ENCODE peak calls at places on chromosomes 1 and 21, in four cellular contexts. One of them, this sample, is unnamed.

GRCh38 chr21:37319551-37319950 is 47.0 kb upstream of the DYRK1A start:
- DNase-seq in tibial nerve: no peak
- DNase-seq in heart left ventricle: no peak
- DNase-seq in spleen: no peak
- DNase-seq in this sample: no peak

GRCh38 chr1:26998319-26999300 is 5.1 kb downstream of the TRNP1 start:
- DNase-seq in tibial nerve: no peak
- DNase-seq in heart left ventricle: no peak
- DNase-seq in spleen: no peak
- DNase-seq in this sample: no peak

GRCh38 chr1:244599937-244600350 is 53.0 kb upstream of the DESI2 start:
- DNase-seq in tibial nerve: no peak
- DNase-seq in heart left ventricle: no peak
- DNase-seq in spleen: no peak
- DNase-seq in this sample: no peak

GRCh38 chr21:44929799-44930542 is 9.3 kb upstream of the ITGB2 start:
- DNase-seq in tibial nerve: no peak
- DNase-seq in heart left ventricle: no peak
- DNase-seq in spleen: peak
- DNase-seq in this sample: no peak

GRCh38 chr1:238187575-238187949 is 296.8 kb upstream of the ZP4 start:
- DNase-seq in tibial nerve: no peak
- DNase-seq in heart left ventricle: no peak
- DNase-seq in spleen: no peak
- DNase-seq in this sample: no peak

GRCh38 chr1:116426401-116426800 is 53.4 kb downstream of the ATP1A1 start:
- DNase-seq in tibial nerve: no peak
- DNase-seq in heart left ventricle: no peak
- DNase-seq in spleen: no peak
- DNase-seq in this sample: no peak

GRCh38 chr1:183497218-183497617 is 24.9 kb downstream of the SMG7 start:
- DNase-seq in tibial nerve: no peak
- DNase-seq in heart left ventricle: no peak
- DNase-seq in spleen: no peak
- DNase-seq in this sample: no peak

GRCh38 chr1:246198141-246198820 is 308.8 kb downstream of the SMYD3 start:
- DNase-seq in tibial nerve: no peak
- DNase-seq in heart left ventricle: no peak
- DNase-seq in spleen: no peak
- DNase-seq in this sample: no peak

GRCh38 chr1:2543543-2544092 is 12.6 kb upstream of the TNFRSF14 start:
- DNase-seq in tibial nerve: no peak
- DNase-seq in heart left ventricle: no peak
- DNase-seq in spleen: no peak
- DNase-seq in this sample: no peak

GRCh38 chr1:207205613-207206009 is 101.6 kb downstream of the C4BPA start:
- DNase-seq in tibial nerve: no peak
- DNase-seq in heart left ventricle: no peak
- DNase-seq in spleen: no peak
- DNase-seq in this sample: no peak

GRCh38 chr1:186102559-186103148 is 272.4 kb downstream of the TPR start:
- DNase-seq in tibial nerve: no peak
- DNase-seq in heart left ventricle: peak
- DNase-seq in spleen: no peak
- DNase-seq in this sample: no peak

GRCh38 chr21:41141031-41141457 is 26.9 kb upstream of the BACE2 start:
- DNase-seq in tibial nerve: no peak
- DNase-seq in heart left ventricle: no peak
- DNase-seq in spleen: no peak
- DNase-seq in this sample: no peak

GRCh38 chr1:234655328-234656069 is 45.5 kb upstream of the IRF2BP2 start:
- DNase-seq in tibial nerve: no peak
- DNase-seq in heart left ventricle: no peak
- DNase-seq in spleen: no peak
- DNase-seq in this sample: no peak

GRCh38 chr1:224377676-224378006 is 21.0 kb downstream of the CNIH4 start:
- DNase-seq in tibial nerve: no peak
- DNase-seq in heart left ventricle: no peak
- DNase-seq in spleen: no peak
- DNase-seq in this sample: no peak

GRCh38 chr1:22709227-22709626 is 1.4 kb upstream of the EPHB2 start:
- DNase-seq in tibial nerve: no peak
- DNase-seq in heart left ventricle: no peak
- DNase-seq in spleen: peak
- DNase-seq in this sample: no peak

GRCh38 chr1:221217029-221217428 is 337.8 kb downstream of the HLX start:
- DNase-seq in tibial nerve: no peak
- DNase-seq in heart left ventricle: peak
- DNase-seq in spleen: no peak
- DNase-seq in this sample: no peak

GRCh38 chr1:112954059-112954458 is 1.9 kb downstream of the SLC16A1 start:
- DNase-seq in tibial nerve: no peak
- DNase-seq in heart left ventricle: no peak
- DNase-seq in spleen: no peak
- DNase-seq in this sample: no peak

GRCh38 chr1:63903947-63904346 is 130.1 kb downstream of the ROR1 start:
- DNase-seq in tibial nerve: no peak
- DNase-seq in heart left ventricle: no peak
- DNase-seq in spleen: no peak
- DNase-seq in this sample: no peak

GRCh38 chr1:219416598-219417238 is 196.2 kb downstream of the ZC3H11B start:
- DNase-seq in tibial nerve: peak
- DNase-seq in heart left ventricle: peak
- DNase-seq in spleen: no peak
- DNase-seq in this sample: peak

GRCh38 chr21:28336299-28336698 is 656.4 kb downstream of the LTN1 start:
- DNase-seq in tibial nerve: no peak
- DNase-seq in heart left ventricle: no peak
- DNase-seq in spleen: no peak
- DNase-seq in this sample: no peak

GRCh38 chr1:29267341-29268070 is 31.2 kb downstream of the PTPRU start:
- DNase-seq in tibial nerve: no peak
- DNase-seq in heart left ventricle: no peak
- DNase-seq in spleen: peak
- DNase-seq in this sample: peak

GRCh38 chr1:41713557-41714327 is 205.0 kb downstream of the HIVEP3 start:
- DNase-seq in tibial nerve: no peak
- DNase-seq in heart left ventricle: no peak
- DNase-seq in spleen: no peak
- DNase-seq in this sample: no peak

GRCh38 chr1:212286437-212287131 is 1.4 kb downstream of the PPP2R5A start:
- DNase-seq in tibial nerve: peak
- DNase-seq in heart left ventricle: no peak
- DNase-seq in spleen: no peak
- DNase-seq in this sample: no peak

GRCh38 chr1:109470245-109470644 is 3.9 kb downstream of the SYPL2 start:
- DNase-seq in tibial nerve: no peak
- DNase-seq in heart left ventricle: no peak
- DNase-seq in spleen: no peak
- DNase-seq in this sample: no peak

GRCh38 chr1:42756956-42757891 is 9.6 kb downstream of the P3H1 start:
- DNase-seq in tibial nerve: peak
- DNase-seq in heart left ventricle: no peak
- DNase-seq in spleen: no peak
- DNase-seq in this sample: no peak

GRCh38 chr1:1170891-1171550 is 2.7 kb upstream of the TTLL10 start:
- DNase-seq in tibial nerve: no peak
- DNase-seq in heart left ventricle: no peak
- DNase-seq in spleen: peak
- DNase-seq in this sample: no peak

GRCh38 chr1:188433428-188433827 is 1604.7 kb downstream of the PLA2G4A start:
- DNase-seq in tibial nerve: no peak
- DNase-seq in heart left ventricle: no peak
- DNase-seq in spleen: no peak
- DNase-seq in this sample: no peak

GRCh38 chr1:197725044-197725443 is 50.2 kb downstream of the DENND1B start:
- DNase-seq in tibial nerve: no peak
- DNase-seq in heart left ventricle: no peak
- DNase-seq in spleen: no peak
- DNase-seq in this sample: no peak

GRCh38 chr1:113659010-113659409 is 100.3 kb downstream of the PHTF1 start:
- DNase-seq in tibial nerve: no peak
- DNase-seq in heart left ventricle: no peak
- DNase-seq in spleen: no peak
- DNase-seq in this sample: no peak

GRCh38 chr21:31409849-31410762 is 66.0 kb upstream of the TIAM1 start:
- DNase-seq in tibial nerve: no peak
- DNase-seq in heart left ventricle: no peak
- DNase-seq in spleen: no peak
- DNase-seq in this sample: no peak
- TF ChIP-seq POLR2A in tibial nerve: no peak
- TF ChIP-seq POLR2A in heart left ventricle: no peak
- TF ChIP-seq POLR2A in spleen: no peak
- TF ChIP-seq POLR2A in this sample: no peak

GRCh38 chr1:162753001-162753658 is 37.4 kb upstream of the HSD17B7 start:
- DNase-seq in tibial nerve: no peak
- DNase-seq in heart left ventricle: no peak
- DNase-seq in spleen: no peak
- DNase-seq in this sample: no peak

GRCh38 chr1:162755306-162755705 is 35.2 kb upstream of the HSD17B7 start:
- DNase-seq in tibial nerve: no peak
- DNase-seq in heart left ventricle: no peak
- DNase-seq in spleen: no peak
- DNase-seq in this sample: no peak

GRCh38 chr1:162753998-162754585 is 36.4 kb upstream of the HSD17B7 start:
- DNase-seq in tibial nerve: no peak
- DNase-seq in heart left ventricle: no peak
- DNase-seq in spleen: no peak
- DNase-seq in this sample: no peak

GRCh38 chr1:162757476-162757875 is 33.0 kb upstream of the HSD17B7 start:
- DNase-seq in tibial nerve: no peak
- DNase-seq in heart left ventricle: no peak
- DNase-seq in spleen: no peak
- DNase-seq in this sample: no peak

GRCh38 chr1:162756523-162756922 is 34.0 kb upstream of the HSD17B7 start:
- DNase-seq in tibial nerve: no peak
- DNase-seq in heart left ventricle: no peak
- DNase-seq in spleen: no peak
- DNase-seq in this sample: no peak
- TF ChIP-seq CTCF in tibial nerve: no peak
- TF ChIP-seq CTCF in heart left ventricle: no peak
- TF ChIP-seq CTCF in spleen: no peak
- TF ChIP-seq CTCF in this sample: no peak

GRCh38 chr1:156126701-156127534 is 12.4 kb downstream of the LMNA start:
- DNase-seq in tibial nerve: no peak
- DNase-seq in heart left ventricle: no peak
- DNase-seq in spleen: no peak
- DNase-seq in this sample: peak

GRCh38 chr1:156126043-156126700 is 11.7 kb downstream of the LMNA start:
- DNase-seq in tibial nerve: peak
- DNase-seq in heart left ventricle: peak
- DNase-seq in spleen: peak
- DNase-seq in this sample: peak

GRCh38 chr1:156122519-156123355 is 8.2 kb downstream of the LMNA start:
- DNase-seq in tibial nerve: peak
- DNase-seq in heart left ventricle: peak
- DNase-seq in spleen: no peak
- DNase-seq in this sample: peak

GRCh38 chr1:156123356-156124196 is 9.1 kb downstream of the LMNA start:
- DNase-seq in tibial nerve: peak
- DNase-seq in heart left ventricle: peak
- DNase-seq in spleen: peak
- DNase-seq in this sample: peak

GRCh38 chr1:156124557-156125483 is 10.3 kb downstream of the LMNA start:
- DNase-seq in tibial nerve: no peak
- DNase-seq in heart left ventricle: peak
- DNase-seq in spleen: no peak
- DNase-seq in this sample: no peak
- TF ChIP-seq POLR2A in tibial nerve: peak
- TF ChIP-seq POLR2A in heart left ventricle: no peak
- TF ChIP-seq POLR2A in spleen: no peak
- TF ChIP-seq POLR2A in this sample: peak

DNA sequence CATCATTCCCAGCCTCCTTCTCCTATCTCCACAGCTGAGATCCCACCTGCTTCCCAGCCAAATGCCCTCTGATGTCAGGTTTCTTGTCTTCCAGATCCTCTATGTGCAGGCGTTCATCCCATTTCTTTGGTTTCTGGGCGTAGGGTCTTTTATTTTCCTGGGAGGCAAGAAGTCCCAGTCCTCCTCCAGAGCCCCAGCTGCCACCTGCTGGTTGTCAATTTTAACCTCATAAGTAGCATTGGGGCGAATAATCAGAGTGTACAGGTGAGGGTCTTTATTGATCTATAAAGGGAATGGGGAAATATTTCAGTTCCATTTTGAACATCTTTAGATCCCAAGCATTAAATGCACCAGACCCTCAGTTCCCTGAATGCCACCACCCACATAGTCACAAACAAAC is 47.2 kb upstream of the EPS15 start:
- DNase-seq in tibial nerve: no peak
- DNase-seq in heart left ventricle: no peak
- DNase-seq in spleen: no peak
- DNase-seq in this sample: no peak
- TF ChIP-seq CTCF in tibial nerve: no peak
- TF ChIP-seq CTCF in heart left ventricle: peak
- TF ChIP-seq CTCF in spleen: no peak
- TF ChIP-seq CTCF in this sample: no peak

DNA sequence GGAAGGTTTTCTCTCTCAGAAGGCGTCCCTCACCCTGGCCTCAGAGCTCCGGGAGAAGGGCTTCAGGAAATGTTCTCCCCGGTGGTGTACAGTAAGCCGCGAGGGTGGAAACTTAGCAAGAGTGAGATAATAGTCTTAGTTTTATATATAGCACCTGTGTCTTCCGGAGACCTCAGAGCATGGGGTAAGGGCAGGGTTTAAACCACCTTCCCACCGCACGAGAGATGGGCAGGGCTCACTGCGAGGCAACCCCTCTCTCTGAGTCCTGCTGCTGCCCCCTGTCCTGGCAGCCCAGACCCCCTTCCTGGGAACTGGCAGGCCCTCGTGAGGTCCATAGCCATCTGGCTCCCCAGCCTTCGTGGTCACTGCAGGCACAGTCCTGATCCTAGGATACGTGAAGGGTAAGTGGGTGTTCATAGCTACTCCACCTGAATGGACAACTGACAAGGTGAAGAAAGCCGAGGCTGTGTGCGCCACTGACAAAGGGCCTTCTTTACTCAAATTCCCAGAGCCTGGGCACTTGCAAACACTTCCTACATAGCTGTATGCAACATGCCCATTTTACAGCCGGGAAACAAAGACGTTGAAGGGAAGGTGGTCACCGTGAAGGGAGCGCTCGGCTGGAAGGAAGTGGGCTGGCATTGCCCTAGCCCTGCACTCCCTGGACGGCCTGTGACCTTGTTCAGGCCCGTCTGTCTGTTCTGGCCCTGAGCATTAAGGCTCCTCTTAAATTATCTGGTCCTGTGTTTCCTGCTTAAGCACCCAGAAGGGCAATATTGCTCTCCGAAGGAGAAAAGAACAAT is 26.9 kb downstream of the ITPKB start:
- DNase-seq in tibial nerve: no peak
- DNase-seq in heart left ventricle: no peak
- DNase-seq in spleen: no peak
- DNase-seq in this sample: no peak
- TF ChIP-seq POLR2A in tibial nerve: no peak
- TF ChIP-seq POLR2A in heart left ventricle: no peak
- TF ChIP-seq POLR2A in spleen: no peak
- TF ChIP-seq POLR2A in this sample: no peak